ENCODE peak calls at places on chromosomes 2 and 18, in ten cellular contexts. M is ELF-1; T is psoas muscle; S is stimulated activated CD4-positive, alpha-beta T cell treated with anti-CD3 and anti-CD28 coated beads, Interleukin-12 subunit alpha, Interleukin-12 subunit beta, amount 100 ng/mL, for 48 hours; J is NCI-H2171 treated with DMSO at 0.1 percent for 48 hours; F is NB4; C is activated CD8-positive, alpha-beta memory T cell treated with anti-CD3 and anti-CD28 coated beads for 1 hour; X is glutamatergic neuron; K is small intestine; Y is left cardiac atrium. I is an unnamed sample.

GRCh38 chr2:192585418-192585817 is 390.7 kb upstream of the TMEFF2 start:
- DNase-seq in M (no peak), T (no peak), S (no peak), J (no peak), F (no peak), C (no peak), X (no peak), K (no peak), Y (no peak), I (no peak)

GRCh38 chr2:188439986-188440385 is 148.3 kb downstream of the GULP1 start:
- DNase-seq in M (no peak), T (no peak), S (no peak), J (no peak), F (no peak), C (no peak), X (no peak), K (no peak), Y (no peak), I (no peak)

GRCh38 chr2:97731274-97732050 is 18.1 kb downstream of the ZAP70 start:
- DNase-seq in M (no peak), T (no peak), S (no peak), J (no peak), F (no peak), C (no peak), X (no peak), K (no peak), Y (no peak), I (no peak)

GRCh38 chr2:160324161-160324768 is 124.2 kb upstream of the ITGB6 start:
- DNase-seq in M (peak), T (peak), S (no peak), J (peak), F (peak), C (peak), X (peak), K (peak), Y (peak), I (peak)

GRCh38 chr2:191189112-191189635 is 38.4 kb upstream of the STAT4 start:
- DNase-seq in M (no peak), T (no peak), S (no peak), J (no peak), F (no peak), C (no peak), X (no peak), K (peak), Y (no peak), I (peak)

GRCh38 chr2:200253631-200254030 is 52.9 kb upstream of the SPATS2L start:
- DNase-seq in M (no peak), T (no peak), S (no peak), J (no peak), F (no peak), C (no peak), X (no peak), K (no peak), Y (no peak), I (no peak)

GRCh38 chr2:191713837-191714236 is 35.9 kb downstream of the NABP1 start:
- DNase-seq in M (no peak), T (no peak), S (no peak), J (no peak), F (peak), C (no peak), X (no peak), K (no peak), Y (no peak), I (no peak)

GRCh38 chr2:206323486-206323885 is 49.0 kb downstream of the ZDBF2 start:
- DNase-seq in M (peak), T (no peak), S (no peak), J (peak), F (no peak), C (no peak), X (no peak), K (no peak), Y (no peak), I (no peak)

GRCh38 chr2:239787651-239788050 is 237.5 kb downstream of the NDUFA10 start:
- DNase-seq in M (no peak), T (no peak), S (no peak), J (no peak), F (no peak), C (no peak), X (no peak), K (no peak), Y (no peak), I (no peak)

GRCh38 chr18:41395695-41396094 is 559.3 kb upstream of the PIK3C3 start:
- DNase-seq in M (no peak), T (no peak), S (no peak), J (no peak), F (no peak), C (no peak), X (no peak), K (no peak), Y (no peak), I (no peak)

GRCh38 chr2:102514061-102514785 is 41.2 kb downstream of the SLC9A4 start:
- DNase-seq in M (no peak), T (no peak), S (no peak), J (no peak), F (peak), C (no peak), X (no peak), K (peak), Y (no peak), I (no peak)

GRCh38 chr2:216519154-216519762 is 20.6 kb downstream of the RPL37A start:
- DNase-seq in M (no peak), T (no peak), S (no peak), J (peak), F (peak), C (no peak), X (peak), K (peak), Y (peak), I (peak)

GRCh38 chr2:15841776-15842554 is 98.4 kb upstream of the MYCN start:
- DNase-seq in M (no peak), T (no peak), S (no peak), J (no peak), F (no peak), C (no peak), X (no peak), K (peak), Y (no peak), I (no peak)

GRCh38 chr2:2237563-2237962 is 93.5 kb downstream of the MYT1L start:
- DNase-seq in M (no peak), T (no peak), S (no peak), J (no peak), F (no peak), C (no peak), X (no peak), K (no peak), Y (no peak), I (no peak)

GRCh38 chr2:15836942-15837610 is 103.3 kb upstream of the MYCN start:
- DNase-seq in M (no peak), T (no peak), S (no peak), J (no peak), F (no peak), C (no peak), X (no peak), K (no peak), Y (no peak), I (no peak)

GRCh38 chr2:173964565-173965371 is 405 bp downstream of the SP3 start:
- DNase-seq in M (peak), T (peak), S (peak), J (peak), F (peak), C (peak), X (peak), K (peak), Y (peak), I (peak)

GRCh38 chr18:3177902-3178687 is 41.7 kb downstream of the MYOM1 start:
- DNase-seq in M (no peak), T (no peak), S (no peak), J (no peak), F (peak), C (no peak), X (no peak), K (peak), Y (peak), I (no peak)

GRCh38 chr2:20599001-20599600 is 51.8 kb downstream of the HS1BP3 start:
- DNase-seq in M (no peak), T (peak), S (no peak), J (no peak), F (no peak), C (no peak), X (peak), K (no peak), Y (peak), I (no peak)

GRCh38 chr2:11678306-11678960 is 8.4 kb upstream of the NTSR2 start:
- DNase-seq in M (no peak), T (no peak), S (no peak), J (no peak), F (no peak), C (no peak), X (no peak), K (no peak), Y (no peak), I (no peak)

GRCh38 chr2:71922091-71922490 is 225.6 kb downstream of the CYP26B1 start:
- DNase-seq in M (no peak), T (no peak), S (no peak), J (no peak), F (no peak), C (no peak), X (no peak), K (no peak), Y (peak), I (no peak)

GRCh38 chr2:218260166-218260565 is 649 bp upstream of the GPBAR1 start:
- DNase-seq in M (no peak), T (no peak), S (no peak), J (no peak), F (no peak), C (no peak), X (no peak), K (no peak), Y (no peak), I (no peak)